ENCODE peak calls at places on chromosomes 7 and 10, in nine cellular contexts. N is GM12865; A is hepatic stellate cell; U is progenitor cell of endocrine pancreas; F is HuH-7; E is cardiac fibroblast; Z is fibroblast of the conjunctiva; X is T-cell; I is stimulated activated CD4-positive, alpha-beta T cell treated with anti-CD3 and anti-CD28 coated beads, TNF-alpha, amount 100 ng/mL, for 4 hours. T is an unnamed sample.

GRCh38 chr10:78644550-78644949 is 424.2 kb upstream of the ZMIZ1 start:
- DNase-seq in N (no peak), A (no peak), U (no peak), F (no peak), E (no peak), Z (no peak), X (no peak), I (no peak), T (no peak)

GRCh38 chr10:13120786-13121499 is 21.0 kb downstream of the OPTN start:
- DNase-seq in N (no peak), A (no peak), U (no peak), F (no peak), E (peak), Z (peak), X (no peak), I (no peak), T (no peak)

GRCh38 chr7:144006029-144006428 is 5.9 kb downstream of the OR6B1 start:
- DNase-seq in N (no peak), A (no peak), U (no peak), F (peak), E (no peak), Z (no peak), X (no peak), I (no peak), T (no peak)

GRCh38 chr7:21468969-21469368 is 41.1 kb downstream of the SP4 start:
- DNase-seq in N (no peak), A (no peak), U (no peak), F (no peak), E (no peak), Z (no peak), X (no peak), I (no peak), T (no peak)

GRCh38 chr10:88832376-88832775 is 19.3 kb downstream of the ANKRD22 start:
- DNase-seq in N (no peak), A (no peak), U (no peak), F (no peak), E (no peak), Z (no peak), X (no peak), I (no peak), T (no peak)

GRCh38 chr10:3467052-3467906 is 294.7 kb upstream of the PITRM1 start:
- DNase-seq in N (no peak), A (peak), U (no peak), F (peak), E (peak), Z (peak), X (no peak), I (no peak), T (peak)

GRCh38 chr10:42242135-42242805 is 396.1 kb downstream of the ZNF33B start:
- DNase-seq in N (no peak), A (no peak), U (no peak), F (no peak), E (no peak), Z (no peak), X (no peak), I (no peak), T (no peak)

GRCh38 chr10:3451516-3452185 is 279.1 kb upstream of the PITRM1 start:
- DNase-seq in N (no peak), A (no peak), U (no peak), F (no peak), E (no peak), Z (no peak), X (no peak), I (no peak), T (no peak)

GRCh38 chr7:98945852-98946251 is 67.5 kb downstream of the TRRAP start:
- DNase-seq in N (no peak), A (no peak), U (no peak), F (no peak), E (no peak), Z (no peak), X (no peak), I (no peak), T (no peak)

GRCh38 chr10:36023939-36024338 is 381.8 kb upstream of the FZD8 start:
- DNase-seq in N (no peak), A (peak), U (no peak), F (no peak), E (peak), Z (no peak), X (no peak), I (no peak), T (no peak)

GRCh38 chr10:178208-178607 is 43.0 kb downstream of the ZMYND11 start:
- DNase-seq in N (peak), A (no peak), U (no peak), F (peak), E (peak), Z (peak), X (no peak), I (no peak), T (no peak)

GRCh38 chr7:79403451-79403850 is 50.0 kb downstream of the MAGI2 start:
- DNase-seq in N (no peak), A (no peak), U (no peak), F (no peak), E (peak), Z (peak), X (no peak), I (no peak), T (no peak)

GRCh38 chr10:17789396-17789795 is 19.8 kb upstream of the MRC1 start:
- DNase-seq in N (no peak), A (no peak), U (no peak), F (no peak), E (no peak), Z (no peak), X (no peak), I (no peak), T (no peak)

GRCh38 chr7:93414574-93414973 is 159.9 kb downstream of the CALCR start:
- DNase-seq in N (no peak), A (no peak), U (no peak), F (no peak), E (no peak), Z (no peak), X (no peak), I (no peak), T (no peak)

GRCh38 chr10:18334116-18334867 is 194.1 kb downstream of the CACNB2 start:
- DNase-seq in N (no peak), A (no peak), U (no peak), F (no peak), E (peak), Z (no peak), X (no peak), I (no peak), T (no peak)

GRCh38 chr10:70742537-70743429 is 42.4 kb downstream of the TBATA start:
- DNase-seq in N (no peak), A (peak), U (no peak), F (no peak), E (peak), Z (no peak), X (no peak), I (no peak), T (no peak)

GRCh38 chr10:22612316-22612715 is 102.1 kb downstream of the PIP4K2A start:
- DNase-seq in N (no peak), A (no peak), U (no peak), F (no peak), E (no peak), Z (no peak), X (no peak), I (no peak), T (no peak)

GRCh38 chr7:157612664-157613561 is 276.1 kb downstream of the DNAJB6 start:
- DNase-seq in N (no peak), A (no peak), U (no peak), F (no peak), E (no peak), Z (no peak), X (peak), I (peak), T (peak)

GRCh38 chr10:49552277-49552676 is 13.4 kb upstream of the ERCC6 start:
- DNase-seq in N (no peak), A (peak), U (no peak), F (no peak), E (peak), Z (peak), X (no peak), I (no peak), T (no peak)

GRCh38 chr7:14902589-14902963 is at the start of gene DGKB:
- DNase-seq in N (no peak), A (peak), U (no peak), F (no peak), E (peak), Z (no peak), X (no peak), I (no peak), T (no peak)

T was measured in activated T-helper 9 cell treated with anti-CD3 and anti-CD28 coated beads, Interleukin-2, amount 50 U/mL, for 16 hours.